ENCODE peak calls at places on chromosomes 13 and 19, in ten cellular contexts. Q is GM23338, J is tibial nerve, U is cardiac muscle cell, V is neuronal stem cell, N is mammary epithelial cell, L is stomach, Z is testis, T is esophagus muscularis mucosa, H is neural progenitor cell. E is an unnamed sample.
A peak's percentile ranks its signal among the peaks of the same experiment; 100 is the strongest.

GRCh38 chr19:55442372-55443044 is 592 bp downstream of the SHISA7 start:
- DNase-seq in Q (peak; percentile 62), J (no peak), U (no peak), V (no peak), N (no peak), L (no peak), Z (no peak), T (no peak), H (peak; percentile 48), E (no peak)

GRCh38 chr19:11247934-11248333 is 8.5 kb downstream of the ANGPTL8 start:
- DNase-seq in Q (no peak), J (no peak), U (no peak), V (no peak), N (no peak), L (no peak), Z (no peak), T (no peak), H (no peak), E (no peak)

GRCh38 chr13:51243832-51244231 is 21.6 kb downstream of the FAM124A start:
- DNase-seq in Q (peak; percentile 97), J (no peak), U (no peak), V (no peak), N (no peak), L (no peak), Z (no peak), T (no peak), H (peak; percentile 33), E (no peak)

GRCh38 chr19:12778020-12778904 is 2.9 kb upstream of the HOOK2 start:
- DNase-seq in Q (peak; percentile 68), J (peak; percentile 63), U (peak; percentile 93), V (no peak), N (peak; percentile 79), L (peak; percentile 79), Z (peak; percentile 73), T (no peak), H (peak; percentile 56), E (peak; percentile 50)

GRCh38 chr19:30596813-30597399 is 224.7 kb downstream of the ZNF536 start:
- DNase-seq in Q (peak; percentile 88), J (no peak), U (no peak), V (no peak), N (no peak), L (no peak), Z (no peak), T (peak; percentile 90), H (peak; percentile 68), E (no peak)

GRCh38 chr13:59771272-59771671 is 392.5 kb downstream of the DIAPH3 start:
- DNase-seq in Q (peak; percentile 43), J (no peak), U (peak; percentile 53), V (no peak), N (no peak), L (no peak), Z (no peak), T (no peak), H (peak; percentile 20), E (no peak)

GRCh38 chr13:111577956-111578595 is 257.6 kb downstream of the TEX29 start:
- DNase-seq in Q (no peak), J (no peak), U (no peak), V (no peak), N (no peak), L (no peak), Z (no peak), T (no peak), H (no peak), E (no peak)

GRCh38 chr19:42850981-42851717 is 28.4 kb downstream of the PSG1 start:
- DNase-seq in Q (no peak), J (peak; percentile 34), U (peak; percentile 73), V (no peak), N (peak; percentile 90), L (no peak), Z (no peak), T (peak; percentile 86), H (no peak), E (no peak)

GRCh38 chr13:41241626-41242025 is 21.8 kb downstream of the MTRF1 start:
- DNase-seq in Q (no peak), J (no peak), U (no peak), V (no peak), N (no peak), L (no peak), Z (no peak), T (no peak), H (no peak), E (no peak)

GRCh38 chr19:28324275-28325060 is 888.5 kb downstream of the UQCRFS1 start:
- DNase-seq in Q (peak; percentile 68), J (no peak), U (peak; percentile 3), V (no peak), N (no peak), L (no peak), Z (no peak), T (no peak), H (peak; percentile 31), E (no peak)

GRCh38 chr13:50149932-50150331 is 134.7 kb downstream of the KCNRG start:
- DNase-seq in Q (no peak), J (peak; percentile 71), U (peak; percentile 53), V (no peak), N (no peak), L (peak; percentile 86), Z (peak; percentile 80), T (no peak), H (no peak), E (no peak)

GRCh38 chr13:72170571-72170970 is 303.6 kb upstream of the DACH1 start:
- DNase-seq in Q (no peak), J (no peak), U (no peak), V (no peak), N (no peak), L (no peak), Z (peak; percentile 22), T (no peak), H (no peak), E (no peak)

GRCh38 chr19:1431759-1432506 is 6.3 kb upstream of the RPS15 start:
- DNase-seq in Q (no peak), J (no peak), U (no peak), V (no peak), N (no peak), L (no peak), Z (no peak), T (no peak), H (no peak), E (no peak)

DNA sequence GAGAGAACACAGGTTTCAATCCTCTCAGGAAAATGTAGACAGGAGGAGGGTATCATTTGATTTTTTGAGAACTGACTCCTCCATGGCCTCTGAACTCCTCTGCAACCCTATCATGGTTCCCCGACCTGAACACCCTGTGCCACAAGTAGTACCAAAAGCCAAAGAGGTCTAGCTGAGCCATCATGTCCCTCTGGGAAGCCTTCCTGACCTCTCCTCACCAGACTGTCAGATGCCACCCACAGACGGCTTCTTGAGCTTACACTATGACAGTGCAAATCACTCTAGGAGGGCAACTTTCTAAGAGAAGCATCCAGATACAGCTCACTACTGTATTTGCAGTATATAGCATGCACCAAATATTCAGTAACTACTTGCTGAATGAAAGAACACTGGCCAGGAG is 3.7 kb downstream of the HNRNPL start:
- DNase-seq in Q (no peak), J (no peak), U (no peak), V (no peak), N (no peak), L (no peak), Z (no peak), T (no peak), H (no peak), E (no peak)
- H3K4me1 ChIP-seq in Q (peaks cover 7% of the 10 kb centered on the region), J (no peaks in the 10 kb centered on the region), U (peaks cover 11% of the 10 kb centered on the region), V (peaks cover 7% of the 10 kb centered on the region), N (peaks cover 18% of the 10 kb centered on the region), L (peaks cover 33% of the 10 kb centered on the region), Z (peaks cover 25% of the 10 kb centered on the region), T (peaks cover 43% of the 10 kb centered on the region), H (peaks cover 17% of the 10 kb centered on the region), E (peaks cover 87% of the 10 kb centered on the region)

DNA sequence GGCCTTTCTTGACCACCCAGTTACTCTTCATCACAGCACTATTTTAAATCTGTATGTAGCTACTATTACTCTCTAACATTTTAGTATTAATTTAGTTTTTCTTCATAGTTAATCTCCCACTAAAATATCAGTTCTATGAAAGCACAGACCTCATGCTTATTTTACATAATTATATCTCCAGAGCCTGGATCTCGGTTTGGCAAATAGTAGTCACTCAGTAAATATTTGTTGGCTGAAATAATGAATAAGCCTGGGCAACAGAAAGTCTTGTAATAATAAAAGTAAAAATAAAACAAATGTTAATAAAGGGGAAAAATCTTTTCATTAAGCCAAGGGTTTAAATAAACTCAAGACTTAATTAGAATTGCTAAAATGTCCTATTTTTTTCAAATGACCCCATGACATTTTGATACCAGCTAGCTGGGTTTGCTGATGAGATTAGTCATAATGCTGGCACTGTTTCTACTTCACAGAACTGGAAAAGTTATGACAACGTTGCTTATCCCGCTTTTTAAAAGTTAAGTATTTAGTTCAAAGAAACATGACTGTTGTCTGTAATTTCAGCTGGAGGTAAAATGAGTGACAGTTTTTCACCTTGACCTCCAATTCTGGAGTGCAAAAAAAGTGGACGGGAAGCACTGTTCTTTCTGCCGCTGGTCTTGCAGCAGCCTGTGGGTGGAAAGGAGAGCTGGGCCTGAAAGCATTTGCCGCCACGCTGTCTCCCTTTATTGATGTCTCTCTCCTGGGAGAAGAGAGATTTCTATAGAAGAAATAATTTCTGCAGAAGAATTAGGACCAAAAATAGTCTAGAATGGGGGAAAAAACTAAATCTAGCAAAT is 85.2 kb upstream of the SPATA13 start:
- DNase-seq in Q (no peak), J (no peak), U (no peak), V (no peak), N (no peak), L (no peak), Z (no peak), T (no peak), H (no peak), E (no peak)
- H3K4me1 ChIP-seq in Q (peaks cover 16% of the 10 kb centered on the region), J (no peaks in the 10 kb centered on the region), U (no peaks in the 10 kb centered on the region), V (peaks cover 15% of the 10 kb centered on the region), N (no peaks in the 10 kb centered on the region), L (peaks cover 10% of the 10 kb centered on the region), Z (no peaks in the 10 kb centered on the region), T (peaks cover 4% of the 10 kb centered on the region), H (peaks cover 21% of the 10 kb centered on the region), E (no peaks in the 10 kb centered on the region)

GRCh38 chr13:101451641-101452040 is 834 bp upstream of the ITGBL1 start:
- DNase-seq in Q (no peak), J (no peak), U (no peak), V (no peak), N (no peak), L (no peak), Z (no peak), T (no peak), H (no peak), E (no peak)
- H3K4me1 ChIP-seq in Q (peaks cover 18% of the 10 kb centered on the region), J (no peaks in the 10 kb centered on the region), U (no peaks in the 10 kb centered on the region), V (no peaks in the 10 kb centered on the region), N (peaks cover 70% of the 10 kb centered on the region), L (no peaks in the 10 kb centered on the region), Z (no peaks in the 10 kb centered on the region), T (no peaks in the 10 kb centered on the region), H (no peaks in the 10 kb centered on the region), E (peaks cover 9% of the 10 kb centered on the region)

DNA sequence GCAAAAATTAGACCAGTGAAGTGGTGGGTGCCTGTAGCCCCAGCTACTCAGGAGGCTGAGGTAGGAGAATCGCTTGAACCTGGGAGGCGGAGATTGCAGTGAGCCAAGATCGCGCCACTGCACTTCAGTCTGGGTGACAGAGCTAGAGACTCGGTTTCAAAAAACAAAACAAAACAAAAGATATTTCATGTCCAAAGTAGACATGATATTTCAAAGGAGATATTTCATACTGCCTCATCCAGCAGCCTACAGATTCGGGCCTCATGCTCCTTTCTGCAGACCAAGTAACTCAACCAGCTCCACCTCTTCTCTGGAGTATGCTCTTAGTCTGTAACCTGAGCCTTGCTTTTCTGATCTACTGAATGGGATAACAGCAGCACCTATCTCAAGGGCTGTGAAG is 15.0 kb downstream of the ZC3H4 start:
- DNase-seq in Q (no peak), J (no peak), U (no peak), V (no peak), N (no peak), L (no peak), Z (no peak), T (no peak), H (no peak), E (no peak)
- H3K4me1 ChIP-seq in Q (peaks cover 36% of the 10 kb centered on the region), J (no peaks in the 10 kb centered on the region), U (peaks cover 42% of the 10 kb centered on the region), V (peaks cover 26% of the 10 kb centered on the region), N (peaks cover 37% of the 10 kb centered on the region), L (peaks cover 59% of the 10 kb centered on the region), Z (peaks cover 42% of the 10 kb centered on the region), T (peaks cover 56% of the 10 kb centered on the region), H (peaks cover 44% of the 10 kb centered on the region), E (peaks cover 37% of the 10 kb centered on the region)